ENCODE peak calls at places on chromosomes 4 and X, in four cellular contexts. M is A549, J is NCI-H1092, C is amniotic stem cell. D is an unnamed sample.

GRCh38 chr4:89598602-89599001 is 238.4 kb downstream of the SNCA start:
- DNase-seq in M (peak; percentile 20), J (peak; percentile 1), C (no peak), D (peak; percentile 1)

GRCh38 chrX:16573781-16574180 is 76.2 kb upstream of the S100G start:
- DNase-seq in M (no peak), J (no peak), C (no peak), D (no peak)

GRCh38 chr4:62210521-62210920 is 1010.4 kb downstream of the ADGRL3 start:
- DNase-seq in M (no peak), J (no peak), C (no peak), D (no peak)

GRCh38 chr4:124708517-124709300 is 3.8 kb downstream of the ANKRD50 start:
- DNase-seq in M (no peak), J (no peak), C (no peak), D (no peak)

GRCh38 chr4:33625762-33626161 is 2618.6 kb downstream of the ARAP2 start:
- DNase-seq in M (peak; percentile 0), J (no peak), C (no peak), D (peak; percentile 24)

GRCh38 chrX:68832101-68832416 is 3.2 kb downstream of the EFNB1 start:
- DNase-seq in M (no peak), J (no peak), C (peak; percentile 35), D (no peak)

GRCh38 chr4:107255596-107255995 is 219.5 kb upstream of the DKK2 start:
- DNase-seq in M (no peak), J (no peak), C (no peak), D (no peak)

GRCh38 chr4:88775026-88775425 is 77.4 kb upstream of the NAP1L5 start:
- DNase-seq in M (no peak), J (no peak), C (no peak), D (no peak)

GRCh38 chrX:18643853-18644252 is 28.1 kb downstream of the RS1 start:
- DNase-seq in M (no peak), J (no peak), C (no peak), D (no peak)

GRCh38 chr4:114606240-114606639 is 7.6 kb downstream of the UGT8 start:
- DNase-seq in M (no peak), J (no peak), C (no peak), D (peak; percentile 54)

GRCh38 chrX:119427024-119427794 is 28.1 kb downstream of the SLC25A43 start:
- DNase-seq in M (peak; percentile 19), J (no peak), C (no peak), D (no peak)

GRCh38 chr4:3135155-3136011 is 60.9 kb downstream of the HTT start:
- DNase-seq in M (no peak), J (no peak), C (no peak), D (no peak)

GRCh38 chrX:72130762-72131231 is 918 bp downstream of the RTL5 start:
- DNase-seq in M (no peak), J (no peak), C (no peak), D (no peak)

GRCh38 chrX:46793386-46794143 is 34.6 kb upstream of the SLC9A7 start:
- DNase-seq in M (no peak), J (no peak), C (no peak), D (no peak)

GRCh38 chr4:171928336-171928735 is 115.1 kb downstream of the GALNTL6 start:
- DNase-seq in M (no peak), J (no peak), C (no peak), D (no peak)

GRCh38 chr4:134531013-134531412 is 329.4 kb upstream of the PABPC4L start:
- DNase-seq in M (no peak), J (no peak), C (no peak), D (no peak)

GRCh38 chr4:143616771-143617170 is 83.7 kb downstream of the FREM3 start:
- DNase-seq in M (no peak), J (no peak), C (no peak), D (no peak)

GRCh38 chrX:31593353-31593752 is 521.5 kb upstream of the FTHL17 start:
- DNase-seq in M (no peak), J (no peak), C (no peak), D (no peak)

GRCh38 chr4:128551280-128551679 is 258.2 kb upstream of the JADE1 start:
- DNase-seq in M (no peak), J (no peak), C (no peak), D (no peak)

GRCh38 chr4:71338846-71339593 is at the start of gene SLC4A4:
- DNase-seq in M (peak; percentile 0), J (no peak), C (no peak), D (no peak)

GRCh38 chr4:157121396-157121795 is 45.4 kb downstream of the GLRB start:
- DNase-seq in M (no peak), J (no peak), C (no peak), D (no peak)

GRCh38 chr4:40736910-40737309 is 12.8 kb upstream of the NSUN7 start:
- DNase-seq in M (peak; percentile 42), J (peak; percentile 59), C (peak; percentile 7), D (peak; percentile 53)

GRCh38 chrX:46381630-46382029 is 163.6 kb downstream of the ZNF674 start:
- DNase-seq in M (peak; percentile 48), J (no peak), C (no peak), D (peak; percentile 11)

GRCh38 chrX:86348669-86349068 is 200.4 kb downstream of the DACH2 start:
- DNase-seq in M (peak; percentile 9), J (no peak), C (no peak), D (no peak)

GRCh38 chr4:80500593-80500992 is 165.1 kb downstream of the CFAP299 start:
- DNase-seq in M (no peak), J (no peak), C (no peak), D (no peak)

GRCh38 chr4:10006604-10007435 is 14.5 kb downstream of the SLC2A9 start:
- DNase-seq in M (peak; percentile 59), J (no peak), C (no peak), D (no peak)

GRCh38 chr4:36773467-36773866 is 471.1 kb upstream of the NWD2 start:
- DNase-seq in M (no peak), J (no peak), C (no peak), D (no peak)

GRCh38 chr4:174152717-174153466 is 130.6 kb downstream of the FBXO8 start:
- DNase-seq in M (no peak), J (no peak), C (no peak), D (no peak)

GRCh38 chrX:40340116-40340515 is 240.7 kb upstream of the ATP6AP2 start:
- DNase-seq in M (no peak), J (no peak), C (no peak), D (no peak)

GRCh38 chrX:150365051-150365952 is 2.2 kb downstream of the MAMLD1 start:
- DNase-seq in M (peak; percentile 80), J (peak; percentile 59), C (peak; percentile 27), D (no peak)

GRCh38 chr4:118124977-118125376 is 90.7 kb downstream of the NDST3 start:
- DNase-seq in M (no peak), J (no peak), C (no peak), D (no peak)

GRCh38 chr4:53061467-53061866 is 199.3 kb downstream of the RASL11B start:
- DNase-seq in M (no peak), J (no peak), C (no peak), D (no peak)

GRCh38 chrX:15873566-15873965 is 19.0 kb upstream of the AP1S2 start:
- DNase-seq in M (no peak), J (no peak), C (no peak), D (peak; percentile 2)

GRCh38 chrX:106894978-106895452 is 8.1 kb downstream of the RIPPLY1 start:
- DNase-seq in M (peak; percentile 68), J (no peak), C (peak; percentile 24), D (no peak)

GRCh38 chrX:134173541-134174272 is 63.3 kb upstream of the CCDC160 start:
- DNase-seq in M (no peak), J (no peak), C (no peak), D (no peak)

GRCh38 chr4:59712474-59712873 is 1487.7 kb upstream of the ADGRL3 start:
- DNase-seq in M (no peak), J (no peak), C (no peak), D (no peak)

GRCh38 chr4:36290641-36291040 is 9.2 kb downstream of the DTHD1 start:
- DNase-seq in M (no peak), J (no peak), C (no peak), D (no peak)

GRCh38 chrX:44060221-44060620 is 87.0 kb upstream of the NDP start:
- DNase-seq in M (no peak), J (no peak), C (no peak), D (no peak)